ENCODE peak calls at places on chromosomes 12 and 14, in seven cellular contexts. T is AG09309; R is stimulated activated CD4-positive, alpha-beta T cell treated with anti-CD3 and anti-CD28 coated beads, Interleukin-15, amount 100 ng/mL, for 24 hours; Q is pons; M is Kasumi-1; O is NCI-H69; W is GM23248. N is an unnamed sample.

GRCh38 chr12:128077211-128077916 is 189.6 kb upstream of the TMEM132C start:
- DNase-seq in Q (no peak), M (no peak), T (no peak), O (no peak), R (no peak), W (no peak), N (no peak)

GRCh38 chr12:89993632-89994031 is 285.0 kb upstream of the ATP2B1 start:
- DNase-seq in W (no peak), Q (no peak), R (no peak), O (no peak), T (no peak), M (no peak), N (no peak)

GRCh38 chr14:103808403-103809001 is 38.9 kb downstream of the PPP1R13B start:
- DNase-seq in O (peak; percentile 85), R (peak; percentile 78), Q (peak; percentile 77), W (peak; percentile 90), T (no peak), M (peak; percentile 64), N (peak; percentile 68)

GRCh38 chr14:69685716-69686115 is 74.3 kb downstream of the SUSD6 start:
- DNase-seq in R (peak; percentile 67), M (no peak), W (peak; percentile 66), O (peak; percentile 88), Q (peak; percentile 76), T (no peak), N (peak; percentile 91)

GRCh38 chr14:54724772-54725325 is 157.9 kb downstream of the SAMD4A start:
- DNase-seq in O (no peak), R (no peak), M (no peak), Q (no peak), T (no peak), W (no peak), N (no peak)

GRCh38 chr14:58918066-58918465 is 270.4 kb upstream of the DAAM1 start:
- DNase-seq in W (peak; percentile 20), R (no peak), T (no peak), Q (no peak), M (no peak), O (peak; percentile 25), N (no peak)

GRCh38 chr12:52280796-52281560 is 6.5 kb downstream of the KRT86 start:
- DNase-seq in W (peak; percentile 98), O (no peak), M (no peak), Q (no peak), T (peak; percentile 98), R (no peak), N (no peak)

GRCh38 chr14:85934123-85934885 is 404.4 kb downstream of the FLRT2 start:
- DNase-seq in O (peak; percentile 60), Q (peak; percentile 73), T (no peak), W (peak; percentile 42), R (peak; percentile 45), M (peak; percentile 61), N (no peak)

GRCh38 chr12:125890983-125891382 is 825.7 kb downstream of the AACS start:
- DNase-seq in Q (no peak), T (no peak), O (no peak), W (no peak), R (no peak), M (no peak), N (no peak)

GRCh38 chr14:70665448-70666363 is 24.0 kb downstream of the TTC9 start:
- DNase-seq in R (no peak), O (peak; percentile 84), Q (no peak), T (no peak), M (no peak), W (peak; percentile 49), N (no peak)

GRCh38 chr12:75814856-75815754 is 216.5 kb downstream of the PHLDA1 start:
- DNase-seq in T (peak; percentile 93), O (no peak), Q (no peak), W (peak; percentile 96), R (no peak), M (peak; percentile 22), N (no peak)

GRCh38 chr14:29321646-29322045 is 555.1 kb downstream of the FOXG1 start:
- DNase-seq in R (no peak), T (peak; percentile 10), Q (no peak), O (no peak), M (no peak), W (peak; percentile 78), N (no peak)

GRCh38 chr14:38883127-38883526 is 219.9 kb downstream of the SEC23A start:
- DNase-seq in R (no peak), O (peak; percentile 25), M (no peak), Q (no peak), W (no peak), T (no peak), N (no peak)

GRCh38 chr14:69323266-69323966 is 63.5 kb downstream of the GALNT16 start:
- DNase-seq in W (no peak), O (peak; percentile 18), M (no peak), T (no peak), Q (no peak), R (no peak), N (no peak)

N was measured in G401.